ENCODE peak calls at places on chromosome 7, in five cellular contexts. O is psoas muscle, T is neural progenitor cell, K is hepatocyte, Q is mammary epithelial cell. P is an unnamed sample.

GRCh38 chr7:100467638-100468373 is 3.7 kb upstream of the SPACDR start:
- DNase-seq in O (no peak), T (no peak), K (no peak), Q (no peak), P (no peak)

GRCh38 chr7:148825338-148825737 is 58.8 kb downstream of the EZH2 start:
- DNase-seq in O (no peak), T (no peak), K (no peak), Q (no peak), P (no peak)

GRCh38 chr7:13851756-13852155 is 137.7 kb downstream of the ETV1 start:
- DNase-seq in O (no peak), T (peak; percentile 40), K (peak; percentile 12), Q (no peak), P (peak; percentile 54)

GRCh38 chr7:21086688-21087087 is 300.0 kb upstream of the SP8 start:
- DNase-seq in O (no peak), T (no peak), K (peak; percentile 32), Q (peak; percentile 90), P (no peak)

GRCh38 chr7:29597266-29597665 is 33.6 kb downstream of the PRR15 start:
- DNase-seq in O (no peak), T (no peak), K (no peak), Q (no peak), P (no peak)

GRCh38 chr7:97064972-97065587 is 40.4 kb upstream of the DLX5 start:
- DNase-seq in O (no peak), T (peak; percentile 72), K (peak; percentile 75), Q (peak; percentile 34), P (peak; percentile 82)

GRCh38 chr7:31741852-31742251 is 54.8 kb downstream of the PPP1R17 start:
- DNase-seq in O (no peak), T (no peak), K (no peak), Q (peak; percentile 34), P (no peak)

GRCh38 chr7:101575168-101575567 is 53.9 kb downstream of the MYL10 start:
- DNase-seq in O (no peak), T (no peak), K (no peak), Q (no peak), P (no peak)

GRCh38 chr7:94205529-94205928 is 189.2 kb upstream of the COL1A2 start:
- DNase-seq in O (no peak), T (no peak), K (no peak), Q (no peak), P (no peak)

GRCh38 chr7:112887976-112888375 is 97.8 kb upstream of the TMEM168 start:
- DNase-seq in O (no peak), T (no peak), K (no peak), Q (no peak), P (no peak)

GRCh38 chr7:1927942-1928341 is 257.9 kb downstream of the ELFN1 start:
- DNase-seq in O (no peak), T (no peak), K (no peak), Q (no peak), P (no peak)

GRCh38 chr7:46108272-46108671 is 187.2 kb upstream of the IGFBP3 start:
- DNase-seq in O (no peak), T (no peak), K (no peak), Q (no peak), P (no peak)

GRCh38 chr7:21580073-21580521 is 37.3 kb downstream of the DNAH11 start:
- DNase-seq in O (no peak), T (no peak), K (no peak), Q (peak; percentile 90), P (peak; percentile 73)

GRCh38 chr7:89247207-89247606 is 451.7 kb upstream of the TEX47 start:
- DNase-seq in O (no peak), T (no peak), K (no peak), Q (no peak), P (no peak)

GRCh38 chr7:4010206-4010605 is 671.9 kb upstream of the FOXK1 start:
- DNase-seq in O (no peak), T (no peak), K (no peak), Q (no peak), P (no peak)

GRCh38 chr7:74290999-74291441 is 1.8 kb downstream of the CLIP2 start:
- DNase-seq in O (no peak), T (no peak), K (no peak), Q (no peak), P (no peak)

GRCh38 chr7:1854521-1855395 is 184.7 kb downstream of the ELFN1 start:
- DNase-seq in O (no peak), T (peak; percentile 1), K (no peak), Q (no peak), P (no peak)

GRCh38 chr7:151757274-151757673 is 119.6 kb downstream of the PRKAG2 start:
- DNase-seq in O (no peak), T (no peak), K (no peak), Q (no peak), P (peak; percentile 23)

GRCh38 chr7:129144095-129144833 is at the start of gene TSPAN33:
- DNase-seq in O (peak; percentile 78), T (peak; percentile 95), K (peak; percentile 83), Q (peak; percentile 71), P (peak; percentile 91)

GRCh38 chr7:114703677-114704076 is 218.2 kb upstream of the MDFIC start:
- DNase-seq in O (peak; percentile 13), T (no peak), K (no peak), Q (peak; percentile 1), P (peak; percentile 23)

GRCh38 chr7:148650232-148650858 is 48.4 kb upstream of the CUL1 start:
- DNase-seq in O (no peak), T (no peak), K (no peak), Q (peak; percentile 49), P (peak; percentile 52)

GRCh38 chr7:127844165-127844564 is 187.1 kb downstream of the LRRC4 start:
- DNase-seq in O (no peak), T (no peak), K (no peak), Q (no peak), P (no peak)

GRCh38 chr7:105298004-105298403 is 90.7 kb downstream of the SRPK2 start:
- DNase-seq in O (no peak), T (no peak), K (no peak), Q (no peak), P (no peak)

GRCh38 chr7:129343099-129343700 is 91.0 kb upstream of the STRIP2 start:
- DNase-seq in O (no peak), T (peak; percentile 13), K (peak; percentile 57), Q (peak; percentile 36), P (peak; percentile 79)

GRCh38 chr7:29684787-29685650 is 121.3 kb upstream of the WIPF3 start:
- DNase-seq in O (peak; percentile 85), T (peak; percentile 92), K (peak; percentile 90), Q (peak; percentile 65), P (peak; percentile 84)

GRCh38 chr7:15305002-15305600 is 256.7 kb downstream of the AGMO start:
- DNase-seq in O (peak; percentile 31), T (peak; percentile 64), K (peak; percentile 59), Q (peak; percentile 33), P (peak; percentile 85)

GRCh38 chr7:81267508-81267907 is 348.7 kb upstream of the SEMA3C start:
- DNase-seq in O (no peak), T (no peak), K (no peak), Q (peak; percentile 97), P (no peak)

GRCh38 chr7:1368150-1368681 is 91.1 kb downstream of the MICALL2 start:
- DNase-seq in O (no peak), T (peak; percentile 53), K (no peak), Q (no peak), P (no peak)

DNA sequence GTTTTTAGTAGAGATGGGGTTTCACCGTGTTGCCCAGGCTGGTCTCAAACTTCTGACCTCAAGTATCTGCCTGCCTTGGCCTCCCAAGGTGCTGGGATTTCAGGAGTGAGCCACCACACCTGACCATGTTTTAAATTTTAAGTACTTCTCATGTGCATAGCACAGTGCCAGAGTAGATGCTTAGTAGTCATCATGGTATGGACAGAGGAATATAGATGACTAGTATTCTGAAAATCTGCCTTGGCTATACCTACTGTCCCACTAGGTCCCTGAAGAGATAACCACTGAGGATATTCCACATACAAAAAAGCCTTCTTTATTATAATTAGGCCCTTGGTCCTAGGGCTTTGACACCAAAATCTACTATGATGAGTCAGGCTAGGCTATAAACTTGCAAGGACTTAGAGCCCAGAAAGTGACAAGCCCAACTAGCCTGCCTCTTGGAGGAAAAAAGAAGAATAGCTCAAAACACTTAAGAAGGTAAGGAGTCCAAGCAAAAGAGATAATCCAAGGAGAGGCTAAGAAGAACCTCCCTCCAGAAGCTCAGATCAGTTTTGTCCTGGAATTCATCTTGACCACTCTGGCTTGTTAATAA is 34.0 kb downstream of the LUC7L2 start:
- DNase-seq in O (no peak), T (no peak), K (no peak), Q (no peak), P (no peak)
- H3K36me3 ChIP-seq in O (no peaks in the 10 kb centered on the region), T (peaks cover 28% of the 10 kb centered on the region), K (no peaks in the 10 kb centered on the region), Q (peaks cover 19% of the 10 kb centered on the region), P (peaks cover 52% of the 10 kb centered on the region)

GRCh38 chr7:35254496-35255416 is 856 bp upstream of the TBX20 start:
- DNase-seq in O (no peak), T (peak; percentile 67), K (peak; percentile 28), Q (no peak), P (no peak)
- H3K9me3 ChIP-seq in O (no peaks in the 10 kb centered on the region), T (no peaks in the 10 kb centered on the region), K (no peaks in the 10 kb centered on the region), Q (peaks cover 22% of the 10 kb centered on the region), P (peaks cover 16% of the 10 kb centered on the region)

GRCh38 chr7:66558660-66559465 is 69.8 kb upstream of the KCTD7 start:
- DNase-seq in O (no peak), T (no peak), K (no peak), Q (no peak), P (no peak)

GRCh38 chr7:66556177-66556548 is 72.5 kb upstream of the KCTD7 start:
- DNase-seq in O (no peak), T (no peak), K (no peak), Q (no peak), P (no peak)

GRCh38 chr7:66557214-66558200 is 71.2 kb upstream of the KCTD7 start:
- DNase-seq in O (peak; percentile 75), T (peak; percentile 78), K (peak; percentile 78), Q (peak; percentile 22), P (peak; percentile 77)

GRCh38 chr7:66558201-66558641 is 70.5 kb upstream of the KCTD7 start:
- DNase-seq in O (no peak), T (no peak), K (no peak), Q (no peak), P (no peak)

DNA sequence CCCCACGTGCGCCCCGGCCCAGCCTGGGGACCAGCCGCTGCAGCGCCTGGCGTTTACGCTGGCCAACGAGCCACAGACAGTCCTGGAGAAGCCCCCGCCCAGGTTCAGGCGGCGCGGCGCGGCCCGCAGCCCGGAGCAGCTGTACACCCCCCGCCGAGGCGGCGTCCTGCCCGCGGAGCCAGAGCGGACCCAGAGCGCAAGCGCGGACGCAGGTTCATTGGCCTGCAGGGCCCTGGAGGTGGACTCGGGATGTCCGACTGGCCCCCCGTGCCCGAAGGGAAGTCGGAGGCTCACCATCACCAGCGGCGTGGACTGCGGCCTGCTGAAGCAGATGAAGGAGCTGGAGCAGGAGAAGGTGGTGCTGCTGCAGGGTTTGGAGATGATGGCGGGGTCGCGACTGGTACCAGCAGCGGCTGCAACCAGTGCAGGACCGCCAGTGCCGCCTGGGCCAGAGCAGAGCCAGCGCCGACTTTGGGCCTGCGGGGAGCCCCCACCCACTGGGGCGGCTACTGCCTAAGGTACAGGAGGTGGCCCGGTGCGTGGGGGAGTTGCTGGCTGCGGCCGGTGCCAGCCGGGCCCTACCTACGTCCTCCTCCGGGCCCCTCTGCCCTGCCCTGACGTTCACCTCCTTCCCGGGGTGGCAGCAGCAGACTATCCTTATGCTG is 72.0 kb upstream of the KCTD7 start:
- DNase-seq in O (no peak), T (no peak), K (no peak), Q (no peak), P (no peak)
- H3K36me3 ChIP-seq in O (no peaks in the 10 kb centered on the region), T (peaks cover 5% of the 10 kb centered on the region), K (no peaks in the 10 kb centered on the region), Q (peaks cover 9% of the 10 kb centered on the region), P (peaks cover 61% of the 10 kb centered on the region)

DNA sequence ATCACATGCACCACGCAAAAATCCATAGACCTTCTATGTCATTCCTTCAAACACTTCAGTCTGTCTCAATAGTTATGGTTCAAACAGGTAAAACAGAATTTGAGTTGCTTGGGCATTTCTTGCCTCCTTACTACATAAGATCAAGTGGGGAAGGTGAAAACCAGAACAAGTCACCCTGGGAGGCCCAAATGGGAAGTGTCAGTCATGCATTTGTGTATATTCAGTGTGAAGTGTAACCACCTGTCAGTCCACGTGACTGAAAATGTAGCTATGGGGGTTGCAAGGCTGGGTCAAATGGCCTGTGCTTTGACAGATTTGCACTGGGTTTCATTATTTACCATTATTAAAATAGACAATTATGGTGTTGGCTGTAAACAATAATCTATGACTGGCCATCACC is 176.6 kb upstream of the VIPR2 start:
- DNase-seq in O (no peak), T (no peak), K (no peak), Q (no peak), P (no peak)
- H3K9me3 ChIP-seq in O (no peaks in the 10 kb centered on the region), T (no peaks in the 10 kb centered on the region), K (no peaks in the 10 kb centered on the region), Q (no peaks in the 10 kb centered on the region), P (no peaks in the 10 kb centered on the region)